ENCODE peak calls at places on chromosomes 1 and 21, in ten cellular contexts. K, W, Q, A, P, S, C, L, J and U are unnamed samples.

GRCh38 chr1:54324750-54325704 is 81.2 kb downstream of the SSBP3 start:
- DNase-seq in K (no peak), W (peak), Q (no peak), A (no peak), P (no peak), S (no peak), C (no peak), L (no peak), J (no peak), U (no peak)

GRCh38 chr21:40615503-40616376 is 231.2 kb downstream of the DSCAM start:
- DNase-seq in K (no peak), W (no peak), Q (no peak), A (no peak), P (no peak), S (no peak), C (no peak), L (no peak), J (no peak), U (no peak)

GRCh38 chr1:182684128-182684828 is at the start of gene RGS8:
- DNase-seq in K (no peak), W (no peak), Q (no peak), A (no peak), P (no peak), S (no peak), C (no peak), L (no peak), J (no peak), U (peak)

GRCh38 chr1:117820694-117821381 is 108.6 kb downstream of the GDAP2 start:
- DNase-seq in K (no peak), W (no peak), Q (no peak), A (no peak), P (no peak), S (no peak), C (peak), L (no peak), J (no peak), U (no peak)

GRCh38 chr1:15039017-15039648 is 114.4 kb upstream of the TMEM51 start:
- DNase-seq in K (no peak), W (no peak), Q (no peak), A (no peak), P (no peak), S (no peak), C (no peak), L (no peak), J (no peak), U (no peak)

GRCh38 chr1:29505537-29506220 is 269.4 kb downstream of the PTPRU start:
- DNase-seq in K (no peak), W (no peak), Q (no peak), A (no peak), P (peak), S (no peak), C (no peak), L (no peak), J (no peak), U (peak)

GRCh38 chr1:8866792-8867415 is 11.6 kb downstream of the ENO1 start:
- DNase-seq in K (no peak), W (no peak), Q (no peak), A (no peak), P (no peak), S (no peak), C (no peak), L (no peak), J (no peak), U (peak)

GRCh38 chr1:58476179-58476578 is 70.3 kb downstream of the OMA1 start:
- DNase-seq in K (no peak), W (no peak), Q (no peak), A (no peak), P (no peak), S (no peak), C (no peak), L (no peak), J (no peak), U (no peak)

GRCh38 chr1:1090424-1091343 is 16.6 kb upstream of the RNF223 start:
- DNase-seq in K (no peak), W (no peak), Q (no peak), A (no peak), P (no peak), S (no peak), C (no peak), L (no peak), J (no peak), U (peak)

GRCh38 chr1:89649783-89650182 is 16.9 kb downstream of the LRRC8C start:
- DNase-seq in K (no peak), W (no peak), Q (no peak), A (peak), P (no peak), S (no peak), C (no peak), L (no peak), J (no peak), U (no peak)

GRCh38 chr1:196372896-196373536 is 235.2 kb downstream of the KCNT2 start:
- DNase-seq in K (no peak), W (peak), Q (no peak), A (no peak), P (no peak), S (peak), C (no peak), L (no peak), J (no peak), U (no peak)

GRCh38 chr1:91546301-91546581 is 45.6 kb downstream of the CDC7 start:
- DNase-seq in K (no peak), W (no peak), Q (no peak), A (no peak), P (no peak), S (no peak), C (no peak), L (no peak), J (no peak), U (no peak)

GRCh38 chr1:78061825-78062523 is 16.2 kb downstream of the GIPC2 start:
- DNase-seq in K (no peak), W (peak), Q (no peak), A (no peak), P (no peak), S (no peak), C (no peak), L (no peak), J (no peak), U (no peak)

GRCh38 chr1:226627050-226627755 is 78.6 kb downstream of the STUM start:
- DNase-seq in K (no peak), W (no peak), Q (no peak), A (no peak), P (no peak), S (no peak), C (peak), L (no peak), J (no peak), U (peak)

GRCh38 chr1:179079113-179079761 is 2.6 kb upstream of the TOR3A start:
- DNase-seq in K (no peak), W (peak), Q (no peak), A (no peak), P (peak), S (peak), C (peak), L (no peak), J (peak), U (peak)

GRCh38 chr1:220732137-220732536 is 16.0 kb upstream of the MTARC2 start:
- DNase-seq in K (no peak), W (no peak), Q (no peak), A (no peak), P (no peak), S (no peak), C (no peak), L (no peak), J (no peak), U (no peak)

GRCh38 chr1:168932539-168932938 is 174.0 kb upstream of the ATP1B1 start:
- DNase-seq in K (no peak), W (peak), Q (no peak), A (no peak), P (no peak), S (no peak), C (no peak), L (no peak), J (no peak), U (no peak)

GRCh38 chr1:2212542-2213491 is 15.3 kb upstream of the SKI start:
- DNase-seq in K (peak), W (peak), Q (no peak), A (no peak), P (peak), S (peak), C (peak), L (no peak), J (peak), U (peak)

GRCh38 chr21:17390575-17390974 is 122.3 kb upstream of the CXADR start:
- DNase-seq in K (no peak), W (no peak), Q (no peak), A (no peak), P (no peak), S (no peak), C (no peak), L (no peak), J (no peak), U (no peak)

GRCh38 chr1:224589006-224589405 is 27.1 kb upstream of the CNIH3 start:
- DNase-seq in K (no peak), W (peak), Q (no peak), A (no peak), P (no peak), S (no peak), C (no peak), L (no peak), J (no peak), U (no peak)

GRCh38 chr1:168786476-168787330 is 57.7 kb upstream of the DPT start:
- DNase-seq in K (no peak), W (no peak), Q (no peak), A (no peak), P (no peak), S (no peak), C (no peak), L (no peak), J (no peak), U (no peak)

GRCh38 chr1:182917386-182917785 is 35.6 kb downstream of the SHCBP1L start:
- DNase-seq in K (no peak), W (no peak), Q (no peak), A (no peak), P (no peak), S (no peak), C (no peak), L (no peak), J (no peak), U (no peak)

GRCh38 chr1:116164056-116164889 is 53.1 kb downstream of the MAB21L3 start:
- DNase-seq in K (no peak), W (no peak), Q (no peak), A (no peak), P (no peak), S (no peak), C (no peak), L (no peak), J (no peak), U (peak)

GRCh38 chr1:52141513-52142219 is at the start of gene ZFYVE9:
- DNase-seq in K (peak), W (peak), Q (peak), A (peak), P (peak), S (peak), C (peak), L (peak), J (peak), U (peak)

GRCh38 chr1:91487469-91487868 is 13.2 kb upstream of the CDC7 start:
- DNase-seq in K (no peak), W (no peak), Q (no peak), A (no peak), P (no peak), S (no peak), C (no peak), L (no peak), J (no peak), U (no peak)

GRCh38 chr1:227888404-227889046 is 59.2 kb downstream of the WNT9A start:
- DNase-seq in K (no peak), W (no peak), Q (no peak), A (no peak), P (no peak), S (no peak), C (no peak), L (no peak), J (no peak), U (no peak)

GRCh38 chr1:21667348-21668231 is 1.6 kb downstream of the RAP1GAP start:
- DNase-seq in K (no peak), W (no peak), Q (no peak), A (no peak), P (no peak), S (no peak), C (no peak), L (no peak), J (no peak), U (no peak)

GRCh38 chr1:100455478-100456072 is 82.4 kb upstream of the GPR88 start:
- DNase-seq in K (no peak), W (peak), Q (no peak), A (no peak), P (no peak), S (peak), C (no peak), L (no peak), J (no peak), U (no peak)

GRCh38 chr1:33459766-33460543 is 12.5 kb upstream of the ZSCAN20 start:
- DNase-seq in K (no peak), W (no peak), Q (no peak), A (no peak), P (no peak), S (no peak), C (no peak), L (no peak), J (no peak), U (no peak)

GRCh38 chr1:116360435-116361173 is 12.4 kb upstream of the ATP1A1 start:
- DNase-seq in K (no peak), W (peak), Q (no peak), A (no peak), P (no peak), S (no peak), C (no peak), L (no peak), J (no peak), U (no peak)

GRCh38 chr1:64861611-64862010 is 104.7 kb downstream of the JAK1 start:
- DNase-seq in K (peak), W (peak), Q (no peak), A (no peak), P (no peak), S (peak), C (no peak), L (no peak), J (no peak), U (peak)

GRCh38 chr1:7591565-7591964 is 179.5 kb upstream of the VAMP3 start:
- DNase-seq in K (no peak), W (no peak), Q (no peak), A (no peak), P (no peak), S (no peak), C (no peak), L (no peak), J (no peak), U (no peak)

GRCh38 chr21:38913120-38913975 is 107.6 kb downstream of the ETS2 start:
- DNase-seq in K (no peak), W (peak), Q (no peak), A (peak), P (no peak), S (peak), C (no peak), L (no peak), J (no peak), U (peak)

GRCh38 chr1:8641317-8641997 is 176.0 kb downstream of the RERE start:
- DNase-seq in K (no peak), W (no peak), Q (no peak), A (no peak), P (no peak), S (no peak), C (no peak), L (no peak), J (no peak), U (no peak)

GRCh38 chr1:36109041-36109679 is 15.9 kb downstream of the COL8A2 start:
- DNase-seq in K (peak), W (peak), Q (no peak), A (no peak), P (peak), S (peak), C (peak), L (peak), J (peak), U (no peak)

GRCh38 chr1:67404212-67404620 is 26.0 kb downstream of the SERBP1 start:
- DNase-seq in K (no peak), W (peak), Q (no peak), A (no peak), P (no peak), S (no peak), C (no peak), L (no peak), J (no peak), U (no peak)

GRCh38 chr1:161091093-161091492 is 1.7 kb upstream of the NECTIN4 start:
- DNase-seq in K (no peak), W (no peak), Q (no peak), A (no peak), P (no peak), S (no peak), C (no peak), L (no peak), J (no peak), U (peak)

GRCh38 chr1:155084722-155085503 is 6.3 kb downstream of the EFNA3 start:
- DNase-seq in K (peak), W (peak), Q (peak), A (peak), P (peak), S (peak), C (peak), L (peak), J (peak), U (peak)

GRCh38 chr1:204529371-204529895 is 13.2 kb downstream of the MDM4 start:
- DNase-seq in K (no peak), W (no peak), Q (no peak), A (no peak), P (no peak), S (no peak), C (no peak), L (no peak), J (no peak), U (no peak)